ENCODE peak calls at places on chromosomes 5 and 9, in six cellular contexts. W is frontal cortex, I is aorta, R is neuronal stem cell, F is NCI-H774, X is mesenchymal stem cell. O is an unnamed sample.

GRCh38 chr9:136694163-136694864 is 7.1 kb upstream of the AGPAT2 start:
- DNase-seq in W (peak; percentile 74), I (no peak), R (no peak), F (peak; percentile 72), X (peak; percentile 55), O (peak; percentile 64)

GRCh38 chr9:95605087-95605486 is 88.3 kb upstream of the PTCH1 start:
- DNase-seq in W (no peak), I (no peak), R (peak; percentile 59), F (no peak), X (no peak), O (no peak)

GRCh38 chr5:56278267-56278826 is 45.2 kb upstream of the ANKRD55 start:
- DNase-seq in W (no peak), I (no peak), R (peak; percentile 69), F (no peak), X (peak; percentile 92), O (no peak)

GRCh38 chr9:31839273-31839672 is 545.2 kb upstream of the ACO1 start:
- DNase-seq in W (no peak), I (no peak), R (no peak), F (no peak), X (no peak), O (no peak)

GRCh38 chr5:39495294-39495693 is 70.5 kb upstream of the DAB2 start:
- DNase-seq in W (no peak), I (no peak), R (no peak), F (no peak), X (no peak), O (no peak)

GRCh38 chr9:111013250-111013649 is 25.0 kb downstream of the LPAR1 start:
- DNase-seq in W (no peak), I (no peak), R (no peak), F (no peak), X (no peak), O (no peak)

GRCh38 chr5:22911019-22911418 is 57.9 kb upstream of the CDH12 start:
- DNase-seq in W (no peak), I (no peak), R (no peak), F (no peak), X (no peak), O (no peak)

GRCh38 chr9:125986966-125987365 is 239.8 kb downstream of the PBX3 start:
- DNase-seq in W (no peak), I (no peak), R (no peak), F (no peak), X (no peak), O (no peak)

GRCh38 chr5:129063483-129064136 is 30.9 kb upstream of the ISOC1 start:
- DNase-seq in W (no peak), I (no peak), R (no peak), F (no peak), X (no peak), O (peak; percentile 11)

GRCh38 chr5:115857621-115858349 is 16.1 kb downstream of the AP3S1 start:
- DNase-seq in W (no peak), I (no peak), R (no peak), F (no peak), X (peak; percentile 33), O (no peak)

GRCh38 chr5:160899735-160900134 is 47.7 kb upstream of the ATP10B start:
- DNase-seq in W (no peak), I (no peak), R (no peak), F (no peak), X (no peak), O (no peak)

GRCh38 chr9:91001146-91001611 is 199.6 kb downstream of the SYK start:
- DNase-seq in W (no peak), I (no peak), R (no peak), F (peak; percentile 40), X (no peak), O (no peak)

GRCh38 chr5:27462936-27463335 is 424.6 kb upstream of the CDH9 start:
- DNase-seq in W (no peak), I (no peak), R (no peak), F (no peak), X (no peak), O (no peak)

GRCh38 chr5:57850109-57850508 is 367.5 kb upstream of the ACTBL2 start:
- DNase-seq in W (no peak), I (no peak), R (no peak), F (no peak), X (no peak), O (no peak)

GRCh38 chr9:113624721-113625120 is 161.2 kb downstream of the RGS3 start:
- DNase-seq in W (no peak), I (peak; percentile 71), R (no peak), F (no peak), X (peak; percentile 62), O (peak; percentile 59)

GRCh38 chr9:114137831-114138230 is 17.5 kb upstream of the COL27A1 start:
- DNase-seq in W (no peak), I (no peak), R (no peak), F (no peak), X (no peak), O (no peak)

GRCh38 chr5:118076490-118076889 is 911.9 kb downstream of the DTWD2 start:
- DNase-seq in W (no peak), I (no peak), R (no peak), F (no peak), X (no peak), O (no peak)

GRCh38 chr5:170201311-170201710 is 31.5 kb upstream of the C5orf58 start:
- DNase-seq in W (no peak), I (no peak), R (no peak), F (no peak), X (no peak), O (no peak)

GRCh38 chr9:29669613-29670012 is 2096.3 kb upstream of the C9orf72 start:
- DNase-seq in W (no peak), I (no peak), R (no peak), F (no peak), X (no peak), O (no peak)

GRCh38 chr5:175718401-175719108 is 60.7 kb downstream of the HRH2 start:
- DNase-seq in W (no peak), I (no peak), R (peak; percentile 17), F (no peak), X (peak; percentile 12), O (peak; percentile 62)

GRCh38 chr5:170603578-170604565 is 100.1 kb downstream of the KCNIP1 start:
- DNase-seq in W (peak; percentile 66), I (peak; percentile 61), R (peak; percentile 70), F (peak; percentile 13), X (peak; percentile 46), O (peak; percentile 74)

GRCh38 chr9:76379494-76379893 is 14.7 kb downstream of the RFK start:
- DNase-seq in W (no peak), I (no peak), R (no peak), F (peak; percentile 76), X (peak; percentile 34), O (no peak)

GRCh38 chr9:133514475-133515239 is 10.1 kb downstream of the MYMK start:
- DNase-seq in W (no peak), I (peak; percentile 69), R (no peak), F (no peak), X (no peak), O (peak; percentile 54)

GRCh38 chr5:137828192-137828591 is 39.5 kb upstream of the MYOT start:
- DNase-seq in W (no peak), I (no peak), R (no peak), F (no peak), X (no peak), O (peak; percentile 38)

GRCh38 chr5:92402045-92402444 is 1018.9 kb upstream of the ARRDC3 start:
- DNase-seq in W (no peak), I (no peak), R (no peak), F (no peak), X (no peak), O (no peak)

GRCh38 chr5:122093415-122093814 is 15.4 kb upstream of the LOX start:
- DNase-seq in W (no peak), I (no peak), R (no peak), F (no peak), X (peak; percentile 89), O (no peak)

GRCh38 chr5:82105457-82105856 is 133.6 kb downstream of the ATG10 start:
- DNase-seq in W (peak; percentile 5), I (no peak), R (no peak), F (no peak), X (peak; percentile 29), O (no peak)

GRCh38 chr9:71634753-71635152 is 133.6 kb downstream of the CEMIP2 start:
- DNase-seq in W (no peak), I (no peak), R (no peak), F (no peak), X (no peak), O (no peak)

GRCh38 chr9:34328500-34328982 is 527 bp downstream of the KIF24 start:
- DNase-seq in W (no peak), I (no peak), R (no peak), F (no peak), X (no peak), O (no peak)

GRCh38 chr5:113546711-113547159 is 33.2 kb downstream of the YTHDC2 start:
- DNase-seq in W (no peak), I (no peak), R (no peak), F (no peak), X (peak; percentile 79), O (no peak)

GRCh38 chr9:27276182-27277030 is 20.5 kb downstream of the EQTN start:
- DNase-seq in W (peak; percentile 36), I (no peak), R (peak; percentile 54), F (peak; percentile 44), X (peak; percentile 70), O (no peak)

GRCh38 chr9:69622664-69623063 is 49.5 kb downstream of the APBA1 start:
- DNase-seq in W (no peak), I (no peak), R (no peak), F (no peak), X (no peak), O (no peak)

GRCh38 chr5:159286420-159287035 is 23.4 kb downstream of the UBLCP1 start:
- DNase-seq in W (no peak), I (no peak), R (no peak), F (no peak), X (peak; percentile 43), O (no peak)

GRCh38 chr5:120476063-120476462 is 12.0 kb downstream of the PRR16 start:
- DNase-seq in W (no peak), I (no peak), R (no peak), F (no peak), X (peak; percentile 16), O (no peak)

GRCh38 chr5:142886211-142886610 is 116.0 kb downstream of the ARHGAP26 start:
- DNase-seq in W (no peak), I (no peak), R (no peak), F (no peak), X (no peak), O (no peak)